ENCODE peak calls at places on chromosomes 7 and 10, in eight cellular contexts. S, U, O, E, M, X, C and P are unnamed samples.

GRCh38 chr7:149027055-149027454 is 1.2 kb downstream of the PDIA4 start:
- DNase-seq in S (no peak), U (no peak), O (no peak), E (no peak), M (no peak), X (no peak), C (no peak), P (no peak)

GRCh38 chr10:35386594-35387174 is 50.4 kb downstream of the CCNY start:
- DNase-seq in S (peak), U (peak), O (no peak), E (no peak), M (no peak), X (no peak), C (peak), P (peak)

GRCh38 chr7:258476-259190 is 31.3 kb upstream of the FOXL3 start:
- DNase-seq in S (no peak), U (no peak), O (no peak), E (peak), M (no peak), X (no peak), C (no peak), P (no peak)

GRCh38 chr10:15344876-15345285 is 26.2 kb downstream of the FAM171A1 start:
- DNase-seq in S (no peak), U (no peak), O (no peak), E (no peak), M (no peak), X (peak), C (peak), P (peak)

GRCh38 chr7:2520808-2521146 is 1.2 kb downstream of the LFNG start:
- DNase-seq in S (no peak), U (peak), O (no peak), E (no peak), M (no peak), X (no peak), C (peak), P (peak)

GRCh38 chr10:127919418-127920191 is 12.7 kb downstream of the PTPRE start:
- DNase-seq in S (no peak), U (no peak), O (no peak), E (no peak), M (no peak), X (peak), C (peak), P (no peak)

GRCh38 chr10:48607356-48608278 is 2.7 kb upstream of the ARHGAP22 start:
- DNase-seq in S (no peak), U (peak), O (peak), E (no peak), M (no peak), X (no peak), C (no peak), P (no peak)

GRCh38 chr7:142865766-142866165 is 10.9 kb downstream of the EPHB6 start:
- DNase-seq in S (no peak), U (no peak), O (no peak), E (no peak), M (no peak), X (no peak), C (no peak), P (no peak)

GRCh38 chr7:5638994-5639393 is 142.5 kb downstream of the RNF216 start:
- DNase-seq in S (no peak), U (no peak), O (no peak), E (no peak), M (no peak), X (no peak), C (peak), P (no peak)

GRCh38 chr10:76114556-76114955 is 683.1 kb downstream of the LRMDA start:
- DNase-seq in S (no peak), U (no peak), O (no peak), E (no peak), M (no peak), X (no peak), C (no peak), P (no peak)

GRCh38 chr10:72043016-72043834 is 45.1 kb downstream of the SPOCK2 start:
- DNase-seq in S (no peak), U (no peak), O (no peak), E (no peak), M (no peak), X (no peak), C (no peak), P (no peak)

GRCh38 chr7:74277636-74278035 is 11.6 kb upstream of the CLIP2 start:
- DNase-seq in S (no peak), U (no peak), O (no peak), E (no peak), M (no peak), X (no peak), C (no peak), P (no peak)

GRCh38 chr10:90675621-90676020 is 182.2 kb downstream of the HTR7 start:
- DNase-seq in S (no peak), U (no peak), O (no peak), E (no peak), M (no peak), X (peak), C (peak), P (no peak)

GRCh38 chr7:54354436-54354835 is 187.7 kb upstream of the VSTM2A start:
- DNase-seq in S (no peak), U (no peak), O (no peak), E (no peak), M (no peak), X (no peak), C (no peak), P (no peak)

GRCh38 chr10:36148207-36148606 is 506.1 kb upstream of the FZD8 start:
- DNase-seq in S (no peak), U (no peak), O (no peak), E (no peak), M (no peak), X (no peak), C (no peak), P (no peak)

GRCh38 chr10:42640610-42641229 is 2.4 kb upstream of the ZNF33B start:
- DNase-seq in S (no peak), U (peak), O (no peak), E (no peak), M (no peak), X (peak), C (no peak), P (peak)

GRCh38 chr10:105187243-105187642 is 546.2 kb downstream of the SORCS3 start:
- DNase-seq in S (no peak), U (no peak), O (no peak), E (no peak), M (no peak), X (no peak), C (no peak), P (no peak)

GRCh38 chr10:624605-625334 is 64.7 kb downstream of the DIP2C start:
- DNase-seq in S (peak), U (peak), O (no peak), E (peak), M (no peak), X (peak), C (peak), P (peak)

GRCh38 chr10:20536381-20536780 is 360.7 kb downstream of the NEBL start:
- DNase-seq in S (no peak), U (no peak), O (no peak), E (no peak), M (no peak), X (no peak), C (no peak), P (no peak)

GRCh38 chr10:71623098-71623985 is 96.2 kb downstream of the C10orf105 start:
- DNase-seq in S (no peak), U (no peak), O (no peak), E (no peak), M (no peak), X (peak), C (peak), P (peak)

GRCh38 chr10:120996456-120997053 is 145.4 kb downstream of the WDR11 start:
- DNase-seq in S (no peak), U (peak), O (no peak), E (no peak), M (no peak), X (no peak), C (no peak), P (no peak)

GRCh38 chr7:37234928-37235327 is 213.7 kb downstream of the ELMO1 start:
- DNase-seq in S (no peak), U (no peak), O (no peak), E (no peak), M (no peak), X (peak), C (peak), P (peak)

GRCh38 chr7:131111081-131111576 is 216.5 kb upstream of the MKLN1 start:
- DNase-seq in S (no peak), U (peak), O (no peak), E (no peak), M (no peak), X (no peak), C (peak), P (peak)

GRCh38 chr7:30173058-30173897 is 38.5 kb downstream of the MTURN start:
- DNase-seq in S (peak), U (peak), O (no peak), E (peak), M (no peak), X (peak), C (peak), P (peak)

GRCh38 chr10:17410907-17411306 is 43.5 kb downstream of the ST8SIA6 start:
- DNase-seq in S (no peak), U (no peak), O (no peak), E (no peak), M (no peak), X (no peak), C (no peak), P (no peak)

GRCh38 chr10:17407040-17407439 is 47.4 kb downstream of the ST8SIA6 start:
- DNase-seq in S (no peak), U (no peak), O (no peak), E (no peak), M (no peak), X (no peak), C (no peak), P (no peak)

GRCh38 chr10:17406036-17406834 is 48.2 kb downstream of the ST8SIA6 start:
- DNase-seq in S (no peak), U (peak), O (no peak), E (no peak), M (no peak), X (no peak), C (no peak), P (no peak)

GRCh38 chr10:17412323-17412722 is 42.1 kb downstream of the ST8SIA6 start:
- DNase-seq in S (no peak), U (no peak), O (no peak), E (no peak), M (no peak), X (peak), C (no peak), P (peak)

GRCh38 chr10:17409170-17409733 is 45.1 kb downstream of the ST8SIA6 start:
- DNase-seq in S (no peak), U (no peak), O (no peak), E (no peak), M (no peak), X (no peak), C (peak), P (no peak)
- TF ChIP-seq CTCF in S (peak), U (no peak), O (peak), E (peak), M (peak), X (peak), C (peak), P (no peak)

GRCh38 chr7:123797673-123798526 is 47.1 kb upstream of the HYAL4 start:
- DNase-seq in S (no peak), U (no peak), O (no peak), E (no peak), M (no peak), X (peak), C (peak), P (peak)
- TF ChIP-seq CTCF in S (peak), U (peak), O (peak), E (peak), M (peak), X (peak), C (peak), P (peak)

GRCh38 chr7:85021090-85021704 is 165.7 kb downstream of the SEMA3D start:
- DNase-seq in S (no peak), U (no peak), O (no peak), E (no peak), M (no peak), X (no peak), C (peak), P (no peak)
- TF ChIP-seq CTCF in S (peak), U (no peak), O (peak), E (peak), M (peak), X (peak), C (peak), P (no peak)

GRCh38 chr7:101315336-101315735 is 6.3 kb downstream of the IFT22 start:
- DNase-seq in S (no peak), U (peak), O (no peak), E (no peak), M (no peak), X (no peak), C (peak), P (peak)
- TF ChIP-seq CTCF in S (peak), U (peak), O (peak), E (peak), M (peak), X (peak), C (peak), P (peak)

GRCh38 chr10:47261556-47261955 is 38.4 kb upstream of the GDF10 start:
- DNase-seq in S (no peak), U (no peak), O (peak), E (no peak), M (no peak), X (no peak), C (no peak), P (no peak)

GRCh38 chr10:47261121-47261520 is 38.9 kb upstream of the GDF10 start:
- DNase-seq in S (no peak), U (no peak), O (no peak), E (no peak), M (no peak), X (no peak), C (no peak), P (no peak)

GRCh38 chr10:47258921-47259320 is 41.1 kb upstream of the GDF10 start:
- DNase-seq in S (no peak), U (no peak), O (no peak), E (no peak), M (no peak), X (no peak), C (no peak), P (no peak)

GRCh38 chr10:47259521-47259920 is 40.5 kb upstream of the GDF10 start:
- DNase-seq in S (no peak), U (no peak), O (peak), E (no peak), M (no peak), X (no peak), C (no peak), P (no peak)

GRCh38 chr10:47260505-47261111 is 39.4 kb upstream of the GDF10 start:
- DNase-seq in S (no peak), U (no peak), O (peak), E (peak), M (no peak), X (no peak), C (no peak), P (no peak)
- TF ChIP-seq CTCF in S (peak), U (no peak), O (no peak), E (no peak), M (no peak), X (no peak), C (no peak), P (no peak)